ENCODE peak calls at places on chromosomes 3 and 15, in six cellular contexts. I is Karpas-422; G is CD8-positive, alpha-beta memory T cell; F is effector memory CD4-positive, alpha-beta T cell; D is heart left ventricle; C is right cardiac atrium. E is an unnamed sample.
A peak's percentile ranks its signal among the peaks of the same experiment; 100 is the strongest.

GRCh38 chr3:59575113-59576001 is 525.5 kb upstream of the CFAP20DC start:
- DNase-seq in I (peak; percentile 91), G (peak; percentile 74), F (peak; percentile 52), D (peak; percentile 83), C (peak; percentile 91), E (peak; percentile 93)

GRCh38 chr15:67678948-67679347 is 136.4 kb downstream of the MAP2K5 start:
- DNase-seq in I (no peak), G (no peak), F (no peak), D (no peak), C (no peak), E (no peak)

GRCh38 chr3:186277268-186277909 is 84.6 kb downstream of the DGKG start:
- DNase-seq in I (no peak), G (no peak), F (no peak), D (no peak), C (no peak), E (no peak)

GRCh38 chr15:69931159-69931558 is 166.6 kb downstream of the TLE3 start:
- DNase-seq in I (no peak), G (no peak), F (no peak), D (peak; percentile 43), C (no peak), E (no peak)

GRCh38 chr15:41104234-41104633 is 11.8 kb downstream of the INO80 start:
- DNase-seq in I (no peak), G (no peak), F (no peak), D (no peak), C (no peak), E (no peak)

GRCh38 chr15:69573815-69574472 is 121.3 kb downstream of the RPLP1 start:
- DNase-seq in I (no peak), G (no peak), F (no peak), D (no peak), C (no peak), E (no peak)

GRCh38 chr15:80780416-80781221 is 1.4 kb downstream of the CEMIP start:
- DNase-seq in I (no peak), G (no peak), F (no peak), D (peak; percentile 65), C (peak; percentile 89), E (no peak)

GRCh38 chr15:62740141-62741004 is 302.2 kb upstream of the TPM1 start:
- DNase-seq in I (no peak), G (no peak), F (no peak), D (no peak), C (no peak), E (no peak)

GRCh38 chr3:127750226-127751031 is 71.9 kb downstream of the MGLL start:
- DNase-seq in I (peak; percentile 65), G (no peak), F (no peak), D (peak; percentile 23), C (no peak), E (no peak)
- H3K4me3 ChIP-seq in I (no peak overlapping the region), G (no peak overlapping the region), F (no peak overlapping the region), D (no peak overlapping the region), C (no peak overlapping the region), E (no peak overlapping the region)

GRCh38 chr3:134330895-134331810 is 43.1 kb downstream of the AMOTL2 start:
- DNase-seq in I (no peak), G (no peak), F (no peak), D (peak; percentile 33), C (no peak), E (no peak)
- H3K27ac ChIP-seq in I (no peak overlapping the region), G (no peak overlapping the region), F (no peak overlapping the region), D (peak overlapping the region; percentile 3), C (peak overlapping the region; percentile 59), E (peak overlapping the region; percentile 17)

DNA sequence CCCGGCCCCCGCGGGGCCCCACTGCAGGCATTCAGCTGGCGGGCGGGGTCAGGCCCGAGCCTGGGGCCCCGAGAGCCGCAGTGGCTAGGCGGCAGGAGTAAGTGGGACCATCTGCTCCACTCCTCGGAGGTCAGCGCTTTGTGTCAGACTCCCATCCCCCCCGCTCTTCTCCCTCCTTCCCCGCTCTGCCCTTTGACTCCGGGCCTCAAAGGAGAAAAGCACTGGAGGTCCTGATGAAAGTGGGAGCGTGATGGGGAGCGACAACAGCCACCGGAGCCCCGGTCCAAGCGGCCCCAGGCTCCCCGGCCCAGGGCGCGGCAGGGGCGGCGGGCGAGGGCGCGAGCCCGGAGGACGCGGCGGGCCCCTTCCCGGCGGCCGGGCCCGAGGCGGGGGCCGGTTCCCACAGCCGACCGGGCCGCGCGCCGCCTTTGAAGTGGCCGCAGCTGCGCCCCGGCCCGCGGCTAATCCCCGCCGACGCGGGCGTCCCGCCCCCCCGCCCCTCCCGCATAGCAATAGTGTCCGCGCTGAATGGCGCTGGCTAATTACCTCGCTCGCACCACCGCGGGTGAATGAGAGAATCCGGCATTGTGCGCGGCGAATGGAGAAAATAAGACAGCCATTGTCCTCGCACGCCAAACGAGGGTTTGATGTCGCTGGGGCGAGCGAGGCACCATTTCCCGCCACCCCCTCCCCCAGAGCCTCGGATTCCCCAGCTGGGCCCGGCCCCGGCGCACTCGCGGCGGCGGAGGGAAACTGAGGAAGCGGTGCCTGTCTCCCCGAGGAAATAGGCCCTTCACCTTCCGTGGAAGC is 22.4 kb downstream of the IGDCC3 start:
- DNase-seq in I (no peak), G (no peak), F (no peak), D (no peak), C (no peak), E (peak; percentile 18)
- H3K4me3 ChIP-seq in I (no peak overlapping the region), G (no peak overlapping the region), F (peak overlapping the region; percentile 32), D (peak overlapping the region; percentile 24), C (peak overlapping the region; percentile 53), E (no peak overlapping the region)

GRCh38 chr15:59180946-59181345 is 25.7 kb upstream of the LDHAL6B start:
- DNase-seq in I (no peak), G (no peak), F (no peak), D (no peak), C (no peak), E (no peak)
- H3K27ac ChIP-seq in I (no peak overlapping the region), G (no peak overlapping the region), F (no peak overlapping the region), D (no peak overlapping the region), C (no peak overlapping the region), E (peak overlapping the region; percentile 60)

DNA sequence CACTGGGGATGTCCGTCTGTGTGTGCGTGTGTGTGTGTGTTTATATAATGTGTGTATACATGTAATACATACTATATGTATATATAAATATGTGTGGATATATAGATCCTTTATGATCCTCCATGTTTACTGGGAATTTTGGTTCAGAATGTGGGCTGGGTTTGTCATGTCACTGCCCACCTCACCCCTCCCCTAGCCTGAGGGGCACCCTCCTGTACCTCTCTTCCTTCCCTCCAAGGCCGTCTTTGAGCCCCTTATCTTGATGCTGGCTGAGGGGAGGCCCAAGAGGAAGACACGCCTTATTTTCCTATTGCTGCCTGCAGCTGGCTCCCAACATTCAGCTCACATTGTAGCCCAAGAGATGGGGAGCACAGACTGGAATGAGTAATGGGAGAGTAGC is 2.3 kb downstream of the TMEM43 start:
- DNase-seq in I (no peak), G (no peak), F (no peak), D (no peak), C (no peak), E (no peak)
- H3K4me3 ChIP-seq in I (no peak overlapping the region), G (no peak overlapping the region), F (no peak overlapping the region), D (no peak overlapping the region), C (no peak overlapping the region), E (no peak overlapping the region)

GRCh38 chr3:31906182-31906581 is 74.9 kb downstream of the OSBPL10 start:
- DNase-seq in I (no peak), G (no peak), F (no peak), D (no peak), C (no peak), E (no peak)

GRCh38 chr3:31908391-31909097 is 72.5 kb downstream of the OSBPL10 start:
- DNase-seq in I (peak; percentile 55), G (no peak), F (no peak), D (no peak), C (no peak), E (no peak)

GRCh38 chr3:31911124-31911523 is 69.9 kb downstream of the OSBPL10 start:
- DNase-seq in I (no peak), G (no peak), F (no peak), D (no peak), C (no peak), E (no peak)

GRCh38 chr3:31909455-31909854 is 71.6 kb downstream of the OSBPL10 start:
- DNase-seq in I (peak; percentile 76), G (no peak), F (no peak), D (no peak), C (no peak), E (no peak)

GRCh38 chr3:31911643-31912042 is 69.4 kb downstream of the OSBPL10 start:
- DNase-seq in I (no peak), G (no peak), F (no peak), D (no peak), C (no peak), E (no peak)
- H3K27ac ChIP-seq in I (peak overlapping the region; percentile 89), G (no peak overlapping the region), F (no peak overlapping the region), D (no peak overlapping the region), C (no peak overlapping the region), E (no peak overlapping the region)

GRCh38 chr3:129121792-129122696 is at the start of gene RAB43:
- DNase-seq in I (peak; percentile 96), G (peak; percentile 86), F (peak; percentile 80), D (peak; percentile 89), C (peak; percentile 97), E (peak; percentile 95)

GRCh38 chr3:129120254-129121004 is 1.2 kb downstream of the RAB43 start:
- DNase-seq in I (peak; percentile 81), G (peak; percentile 85), F (peak; percentile 83), D (peak; percentile 88), C (peak; percentile 94), E (peak; percentile 97)

GRCh38 chr3:129123314-129124060 is 1.9 kb upstream of the RAB43 start:
- DNase-seq in I (peak; percentile 86), G (peak; percentile 24), F (peak; percentile 25), D (no peak), C (no peak), E (peak; percentile 69)

GRCh38 chr3:129121016-129121791 is 400 bp downstream of the RAB43 start:
- DNase-seq in I (peak; percentile 56), G (peak; percentile 8), F (no peak), D (peak; percentile 33), C (peak; percentile 76), E (no peak)

GRCh38 chr3:129122697-129123055 is 1.1 kb upstream of the RAB43 start:
- DNase-seq in I (no peak), G (no peak), F (no peak), D (no peak), C (no peak), E (no peak)
- H3K4me3 ChIP-seq in I (no peak overlapping the region), G (no peak overlapping the region), F (no peak overlapping the region), D (no peak overlapping the region), C (no peak overlapping the region), E (no peak overlapping the region)

E was measured in spleen.